ENCODE peak calls at places on chromosomes 13 and 19, in nine cellular contexts. One of them, this sample, is unnamed.

GRCh38 chr19:2461751-2462634 is 5.2 kb upstream of the LMNB2 start:
- DNase-seq in progenitor cell of endocrine pancreas: no peak
- DNase-seq in transverse colon: peak; percentile 54
- DNase-seq in WTC11: peak; percentile 78
- DNase-seq in OCI-LY7: peak; percentile 77
- DNase-seq in HL-60: no peak
- DNase-seq in colonic mucosa: peak; percentile 75
- DNase-seq in cardiac muscle cell: peak; percentile 48
- DNase-seq in brain microvascular endothelial cell: no peak
- DNase-seq in this sample: no peak

GRCh38 chr13:22189176-22190048 is 518.5 kb downstream of the FGF9 start:
- DNase-seq in cardiac muscle cell: no peak
- DNase-seq in progenitor cell of endocrine pancreas: no peak
- DNase-seq in WTC11: no peak
- DNase-seq in OCI-LY7: no peak
- DNase-seq in brain microvascular endothelial cell: no peak
- DNase-seq in colonic mucosa: no peak
- DNase-seq in HL-60: no peak
- DNase-seq in transverse colon: no peak
- DNase-seq in this sample: no peak

GRCh38 chr19:54026656-54027055 is 35.2 kb downstream of the CACNG6 start:
- DNase-seq in HL-60: no peak
- DNase-seq in colonic mucosa: no peak
- DNase-seq in WTC11: no peak
- DNase-seq in cardiac muscle cell: no peak
- DNase-seq in progenitor cell of endocrine pancreas: no peak
- DNase-seq in brain microvascular endothelial cell: no peak
- DNase-seq in transverse colon: no peak
- DNase-seq in OCI-LY7: no peak
- DNase-seq in this sample: no peak

GRCh38 chr13:97600438-97601080 is 166.6 kb downstream of the RAP2A start:
- DNase-seq in cardiac muscle cell: no peak
- DNase-seq in progenitor cell of endocrine pancreas: no peak
- DNase-seq in HL-60: no peak
- DNase-seq in colonic mucosa: no peak
- DNase-seq in transverse colon: no peak
- DNase-seq in WTC11: no peak
- DNase-seq in brain microvascular endothelial cell: peak; percentile 72
- DNase-seq in OCI-LY7: no peak
- DNase-seq in this sample: no peak

GRCh38 chr13:111187879-111188643 is 73.0 kb downstream of the ARHGEF7 start:
- DNase-seq in progenitor cell of endocrine pancreas: no peak
- DNase-seq in brain microvascular endothelial cell: no peak
- DNase-seq in transverse colon: no peak
- DNase-seq in OCI-LY7: no peak
- DNase-seq in WTC11: no peak
- DNase-seq in colonic mucosa: no peak
- DNase-seq in HL-60: no peak
- DNase-seq in cardiac muscle cell: peak; percentile 47
- DNase-seq in this sample: no peak

GRCh38 chr13:32233062-32233461 is 82.1 kb downstream of the ZAR1L start:
- DNase-seq in brain microvascular endothelial cell: no peak
- DNase-seq in progenitor cell of endocrine pancreas: no peak
- DNase-seq in colonic mucosa: no peak
- DNase-seq in transverse colon: no peak
- DNase-seq in HL-60: no peak
- DNase-seq in OCI-LY7: no peak
- DNase-seq in WTC11: no peak
- DNase-seq in cardiac muscle cell: no peak
- DNase-seq in this sample: no peak

GRCh38 chr13:83248751-83249150 is 633.5 kb downstream of the SLITRK1 start:
- DNase-seq in brain microvascular endothelial cell: no peak
- DNase-seq in cardiac muscle cell: no peak
- DNase-seq in transverse colon: no peak
- DNase-seq in WTC11: no peak
- DNase-seq in progenitor cell of endocrine pancreas: no peak
- DNase-seq in colonic mucosa: no peak
- DNase-seq in HL-60: no peak
- DNase-seq in OCI-LY7: no peak
- DNase-seq in this sample: no peak

GRCh38 chr13:30157616-30157993 is 149.7 kb downstream of the KATNAL1 start:
- DNase-seq in transverse colon: no peak
- DNase-seq in cardiac muscle cell: no peak
- DNase-seq in progenitor cell of endocrine pancreas: no peak
- DNase-seq in HL-60: no peak
- DNase-seq in brain microvascular endothelial cell: no peak
- DNase-seq in colonic mucosa: no peak
- DNase-seq in OCI-LY7: no peak
- DNase-seq in WTC11: no peak
- DNase-seq in this sample: no peak

GRCh38 chr13:40206241-40207109 is 460.0 kb downstream of the FOXO1 start:
- DNase-seq in WTC11: no peak
- DNase-seq in brain microvascular endothelial cell: peak; percentile 59
- DNase-seq in OCI-LY7: peak; percentile 82
- DNase-seq in colonic mucosa: no peak
- DNase-seq in HL-60: no peak
- DNase-seq in progenitor cell of endocrine pancreas: no peak
- DNase-seq in transverse colon: no peak
- DNase-seq in cardiac muscle cell: no peak
- DNase-seq in this sample: no peak

GRCh38 chr19:58229255-58229639 is 533 bp downstream of the ZNF544 start:
- DNase-seq in progenitor cell of endocrine pancreas: no peak
- DNase-seq in HL-60: no peak
- DNase-seq in cardiac muscle cell: peak; percentile 36
- DNase-seq in OCI-LY7: peak; percentile 8
- DNase-seq in WTC11: peak; percentile 60
- DNase-seq in colonic mucosa: no peak
- DNase-seq in brain microvascular endothelial cell: peak; percentile 33
- DNase-seq in transverse colon: no peak
- DNase-seq in this sample: no peak

GRCh38 chr19:30459859-30460258 is 87.7 kb downstream of the ZNF536 start:
- DNase-seq in OCI-LY7: no peak
- DNase-seq in HL-60: no peak
- DNase-seq in cardiac muscle cell: no peak
- DNase-seq in progenitor cell of endocrine pancreas: no peak
- DNase-seq in transverse colon: no peak
- DNase-seq in brain microvascular endothelial cell: no peak
- DNase-seq in WTC11: no peak
- DNase-seq in colonic mucosa: no peak
- DNase-seq in this sample: no peak

GRCh38 chr13:45500492-45501174 is 35.9 kb downstream of the COG3 start:
- DNase-seq in progenitor cell of endocrine pancreas: no peak
- DNase-seq in cardiac muscle cell: no peak
- DNase-seq in transverse colon: no peak
- DNase-seq in HL-60: no peak
- DNase-seq in colonic mucosa: no peak
- DNase-seq in WTC11: no peak
- DNase-seq in OCI-LY7: no peak
- DNase-seq in brain microvascular endothelial cell: peak; percentile 88
- DNase-seq in this sample: no peak

GRCh38 chr19:33434886-33435705 is 61.6 kb downstream of the CEBPG start:
- DNase-seq in cardiac muscle cell: no peak
- DNase-seq in WTC11: no peak
- DNase-seq in colonic mucosa: no peak
- DNase-seq in HL-60: no peak
- DNase-seq in transverse colon: no peak
- DNase-seq in OCI-LY7: no peak
- DNase-seq in brain microvascular endothelial cell: peak; percentile 8
- DNase-seq in progenitor cell of endocrine pancreas: no peak
- DNase-seq in this sample: peak; percentile 30

GRCh38 chr19:58366576-58367430 is 4.3 kb upstream of the ZNF497 start:
- DNase-seq in WTC11: no peak
- DNase-seq in transverse colon: no peak
- DNase-seq in progenitor cell of endocrine pancreas: no peak
- DNase-seq in cardiac muscle cell: no peak
- DNase-seq in OCI-LY7: no peak
- DNase-seq in colonic mucosa: no peak
- DNase-seq in brain microvascular endothelial cell: no peak
- DNase-seq in HL-60: no peak
- DNase-seq in this sample: no peak

GRCh38 chr19:19826875-19827274 is 5.3 kb upstream of the ZNF506 start:
- DNase-seq in OCI-LY7: no peak
- DNase-seq in progenitor cell of endocrine pancreas: no peak
- DNase-seq in WTC11: no peak
- DNase-seq in brain microvascular endothelial cell: no peak
- DNase-seq in colonic mucosa: no peak
- DNase-seq in transverse colon: no peak
- DNase-seq in HL-60: no peak
- DNase-seq in cardiac muscle cell: no peak
- DNase-seq in this sample: no peak

GRCh38 chr13:42786696-42787095 is 5.3 kb downstream of the FAM216B start:
- DNase-seq in HL-60: no peak
- DNase-seq in brain microvascular endothelial cell: no peak
- DNase-seq in cardiac muscle cell: peak; percentile 5
- DNase-seq in colonic mucosa: no peak
- DNase-seq in transverse colon: no peak
- DNase-seq in WTC11: no peak
- DNase-seq in progenitor cell of endocrine pancreas: no peak
- DNase-seq in OCI-LY7: no peak
- DNase-seq in this sample: no peak

DNA sequence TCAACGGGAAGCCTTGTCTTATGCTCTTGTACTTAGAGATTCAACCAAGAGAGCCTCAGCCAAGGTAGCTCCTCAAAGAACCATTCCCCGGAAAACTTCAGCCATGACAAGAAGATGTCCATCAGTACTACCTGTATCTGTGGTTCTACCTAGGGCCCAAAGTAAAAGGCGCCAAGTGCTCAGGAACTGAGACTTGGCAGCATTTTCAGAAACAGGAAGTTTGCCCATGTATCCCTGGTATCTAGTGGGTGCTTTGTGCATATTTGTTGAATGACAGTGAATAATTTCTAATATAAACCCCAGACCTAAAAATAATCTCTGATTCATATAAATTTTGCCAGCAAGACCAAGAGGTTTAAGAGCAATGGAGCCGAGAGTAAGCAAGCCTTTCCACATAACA is 7.2 kb downstream of the FAM216B start:
- DNase-seq in WTC11: no peak
- DNase-seq in HL-60: no peak
- DNase-seq in transverse colon: no peak
- DNase-seq in OCI-LY7: no peak
- DNase-seq in progenitor cell of endocrine pancreas: no peak
- DNase-seq in brain microvascular endothelial cell: no peak
- DNase-seq in cardiac muscle cell: no peak
- DNase-seq in colonic mucosa: no peak
- DNase-seq in this sample: no peak
- TF ChIP-seq CTCF in WTC11: no peak
- TF ChIP-seq CTCF in HL-60: no peak
- TF ChIP-seq CTCF in transverse colon: no peak
- TF ChIP-seq CTCF in OCI-LY7: no peak
- TF ChIP-seq CTCF in progenitor cell of endocrine pancreas: no peak
- TF ChIP-seq CTCF in brain microvascular endothelial cell: no peak
- TF ChIP-seq CTCF in cardiac muscle cell: no peak
- TF ChIP-seq CTCF in colonic mucosa: no peak
- TF ChIP-seq CTCF in this sample: no peak

DNA sequence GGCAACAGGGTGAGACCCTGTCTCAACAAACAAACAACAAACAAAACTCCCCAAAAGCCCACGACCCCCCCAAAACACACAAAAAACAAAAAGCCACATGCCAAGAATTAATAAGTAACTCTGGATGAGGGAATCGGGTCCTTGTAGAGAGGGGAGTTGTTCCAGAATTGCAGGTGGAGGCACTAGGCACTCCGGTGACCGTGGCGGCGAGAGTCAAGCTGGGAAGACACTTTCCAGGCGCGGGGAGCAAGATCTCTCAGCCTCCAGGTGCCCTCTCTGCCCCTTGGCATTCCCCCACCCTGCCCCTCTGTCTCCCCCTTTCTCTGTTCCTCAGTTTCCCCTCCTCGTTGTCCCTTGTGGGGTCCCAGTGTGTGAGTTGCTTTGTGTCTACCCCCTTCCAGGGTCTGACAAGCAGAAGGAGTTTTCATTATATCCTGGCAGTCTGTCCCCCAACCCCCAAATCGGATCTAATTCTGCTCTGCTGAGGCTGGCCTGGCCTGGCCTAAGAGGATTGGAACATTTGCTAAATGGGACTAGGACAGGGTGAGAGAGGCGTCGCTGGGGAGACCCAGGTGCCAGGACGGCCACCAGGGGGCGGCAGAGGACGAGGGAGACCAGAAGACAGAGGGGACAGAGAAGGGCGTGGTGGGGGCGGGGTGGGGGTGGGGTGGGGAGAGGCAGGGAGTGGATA is 8.3 kb upstream of the CRX start:
- DNase-seq in brain microvascular endothelial cell: peak; percentile 23
- DNase-seq in OCI-LY7: peak; percentile 66
- DNase-seq in WTC11: peak; percentile 98
- DNase-seq in cardiac muscle cell: peak; percentile 90
- DNase-seq in transverse colon: peak; percentile 81
- DNase-seq in progenitor cell of endocrine pancreas: peak; percentile 83
- DNase-seq in colonic mucosa: peak; percentile 86
- DNase-seq in HL-60: peak; percentile 37
- DNase-seq in this sample: peak; percentile 58
- TF ChIP-seq CTCF in brain microvascular endothelial cell: peak; percentile 79
- TF ChIP-seq CTCF in OCI-LY7: peak; percentile 73
- TF ChIP-seq CTCF in WTC11: peak; percentile 84
- TF ChIP-seq CTCF in cardiac muscle cell: peak; percentile 54
- TF ChIP-seq CTCF in transverse colon: peak; percentile 71
- TF ChIP-seq CTCF in progenitor cell of endocrine pancreas: peak; percentile 68
- TF ChIP-seq CTCF in colonic mucosa: peak; percentile 42
- TF ChIP-seq CTCF in HL-60: peak; percentile 31
- TF ChIP-seq CTCF in this sample: peak; percentile 66

GRCh38 chr13:59409211-59409610 is 754.5 kb downstream of the DIAPH3 start:
- DNase-seq in brain microvascular endothelial cell: peak; percentile 1
- DNase-seq in colonic mucosa: no peak
- DNase-seq in cardiac muscle cell: no peak
- DNase-seq in progenitor cell of endocrine pancreas: no peak
- DNase-seq in transverse colon: peak; percentile 13
- DNase-seq in HL-60: no peak
- DNase-seq in WTC11: peak; percentile 18
- DNase-seq in OCI-LY7: no peak
- DNase-seq in this sample: no peak
- TF ChIP-seq CTCF in brain microvascular endothelial cell: no peak
- TF ChIP-seq CTCF in colonic mucosa: no peak
- TF ChIP-seq CTCF in cardiac muscle cell: no peak
- TF ChIP-seq CTCF in progenitor cell of endocrine pancreas: no peak
- TF ChIP-seq CTCF in transverse colon: no peak
- TF ChIP-seq CTCF in HL-60: no peak
- TF ChIP-seq CTCF in WTC11: no peak
- TF ChIP-seq CTCF in OCI-LY7: no peak
- TF ChIP-seq CTCF in this sample: no peak

DNA sequence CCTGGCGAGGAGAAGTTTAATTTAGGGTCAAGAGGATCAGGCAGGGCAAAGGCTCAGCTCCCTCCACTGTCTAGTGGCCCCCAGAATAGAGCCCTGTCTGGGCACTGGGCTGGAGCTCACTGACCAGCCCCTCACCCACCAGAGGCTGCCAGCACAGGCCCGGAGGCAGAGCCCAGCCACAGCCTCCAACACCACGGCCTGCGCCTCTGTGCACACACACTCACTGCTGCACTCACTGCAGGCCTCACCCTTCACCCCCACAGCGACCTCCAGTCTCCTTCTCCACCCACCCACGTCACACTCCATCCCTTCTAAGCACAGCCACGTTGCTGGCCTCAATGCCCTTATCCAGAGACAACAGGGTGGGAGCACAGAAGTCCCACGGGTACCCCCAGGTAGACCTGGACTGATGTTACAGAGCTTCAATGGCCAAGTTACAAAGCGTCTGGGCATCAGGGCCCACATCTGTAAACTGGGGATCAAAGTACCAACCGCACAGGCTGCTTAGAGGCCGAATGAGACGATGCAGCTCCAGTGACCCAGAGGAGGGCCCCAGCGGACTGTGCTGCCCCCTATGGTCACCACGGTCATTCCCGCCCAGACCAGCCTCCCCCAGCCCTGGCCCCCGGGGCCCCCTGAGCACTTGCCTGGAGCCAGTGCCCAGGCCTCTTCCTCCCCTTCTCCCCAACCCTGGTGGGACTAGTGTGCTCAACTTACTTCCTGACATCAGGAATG is 4.5 kb upstream of the PRKD2 start:
- DNase-seq in OCI-LY7: no peak
- DNase-seq in HL-60: no peak
- DNase-seq in progenitor cell of endocrine pancreas: no peak
- DNase-seq in WTC11: peak; percentile 64
- DNase-seq in cardiac muscle cell: no peak
- DNase-seq in transverse colon: no peak
- DNase-seq in colonic mucosa: no peak
- DNase-seq in brain microvascular endothelial cell: no peak
- DNase-seq in this sample: no peak
- TF ChIP-seq CTCF in OCI-LY7: peak; percentile 34
- TF ChIP-seq CTCF in HL-60: no peak
- TF ChIP-seq CTCF in progenitor cell of endocrine pancreas: peak; percentile 30
- TF ChIP-seq CTCF in WTC11: peak; percentile 29
- TF ChIP-seq CTCF in cardiac muscle cell: no peak
- TF ChIP-seq CTCF in transverse colon: no peak
- TF ChIP-seq CTCF in colonic mucosa: no peak
- TF ChIP-seq CTCF in brain microvascular endothelial cell: peak; percentile 53
- TF ChIP-seq CTCF in this sample: no peak

This sample was measured in CD14-positive monocyte.